ENCODE peak calls at places on chromosomes 5 and 9, in ten cellular contexts. R, K, C, A, F, H, G, W, D and I are unnamed samples.

GRCh38 chr5:181261320-181262085 is 560 bp upstream of the TRIM52 start:
- DNase-seq in R (no peak), K (no peak), C (peak; percentile 63), A (peak; percentile 75), F (peak; percentile 84), H (peak; percentile 44), G (peak; percentile 74), W (peak; percentile 85), D (peak; percentile 63), I (peak; percentile 69)

GRCh38 chr5:154648706-154649105 is 106.5 kb upstream of the LARP1 start:
- DNase-seq in R (no peak), K (no peak), C (no peak), A (peak; percentile 84), F (no peak), H (no peak), G (no peak), W (no peak), D (no peak), I (no peak)

GRCh38 chr5:151181818-151182217 is 24.2 kb upstream of the ANXA6 start:
- DNase-seq in R (no peak), K (no peak), C (no peak), A (no peak), F (no peak), H (no peak), G (no peak), W (no peak), D (peak; percentile 1), I (no peak)

GRCh38 chr5:138502521-138502920 is 37.2 kb downstream of the EGR1 start:
- DNase-seq in R (no peak), K (no peak), C (no peak), A (no peak), F (no peak), H (no peak), G (no peak), W (no peak), D (no peak), I (peak; percentile 42)

GRCh38 chr9:98801969-98802371 is 5.5 kb upstream of the GALNT12 start:
- DNase-seq in R (no peak), K (no peak), C (no peak), A (no peak), F (no peak), H (no peak), G (no peak), W (no peak), D (no peak), I (no peak)

GRCh38 chr5:179805529-179806249 is 977 bp downstream of the MGAT4B start:
- DNase-seq in R (no peak), K (no peak), C (peak; percentile 80), A (no peak), F (peak; percentile 60), H (no peak), G (peak; percentile 52), W (peak; percentile 37), D (peak; percentile 49), I (peak; percentile 43)

GRCh38 chr9:72665421-72665820 is 144.0 kb downstream of the TMC1 start:
- DNase-seq in R (no peak), K (no peak), C (peak; percentile 15), A (no peak), F (no peak), H (no peak), G (peak; percentile 39), W (no peak), D (no peak), I (no peak)

GRCh38 chr9:127883959-127884358 is 6.5 kb upstream of the AK1 start:
- DNase-seq in R (no peak), K (no peak), C (no peak), A (no peak), F (peak; percentile 24), H (no peak), G (no peak), W (no peak), D (no peak), I (no peak)

GRCh38 chr9:37339945-37340344 is 82.6 kb upstream of the GRHPR start:
- DNase-seq in R (no peak), K (no peak), C (no peak), A (no peak), F (no peak), H (no peak), G (no peak), W (no peak), D (no peak), I (no peak)

GRCh38 chr5:89351232-89351631 is 468.2 kb upstream of the MEF2C start:
- DNase-seq in R (no peak), K (no peak), C (no peak), A (no peak), F (no peak), H (no peak), G (peak; percentile 88), W (no peak), D (no peak), I (no peak)

GRCh38 chr9:133873006-133873780 is 118.9 kb downstream of the VAV2 start:
- DNase-seq in R (no peak), K (no peak), C (no peak), A (no peak), F (no peak), H (no peak), G (no peak), W (no peak), D (no peak), I (no peak)

GRCh38 chr9:117487555-117488175 is 72.8 kb upstream of the ASTN2 start:
- DNase-seq in R (peak; percentile 67), K (peak; percentile 82), C (peak; percentile 67), A (peak; percentile 77), F (peak; percentile 56), H (peak; percentile 10), G (no peak), W (no peak), D (peak; percentile 84), I (peak; percentile 74)

GRCh38 chr5:19488786-19489185 is 499.2 kb downstream of the CDH18 start:
- DNase-seq in R (no peak), K (no peak), C (no peak), A (no peak), F (no peak), H (no peak), G (peak; percentile 41), W (no peak), D (no peak), I (no peak)

GRCh38 chr5:132388244-132389050 is 18.9 kb downstream of the SLC22A5 start:
- DNase-seq in R (no peak), K (no peak), C (peak; percentile 21), A (peak; percentile 25), F (no peak), H (no peak), G (peak; percentile 68), W (no peak), D (no peak), I (peak; percentile 77)

GRCh38 chr5:11675198-11675597 is 229.0 kb downstream of the CTNND2 start:
- DNase-seq in R (no peak), K (no peak), C (no peak), A (no peak), F (no peak), H (no peak), G (no peak), W (no peak), D (no peak), I (no peak)

GRCh38 chr5:2184024-2184362 is 301.3 kb upstream of the IRX4 start:
- DNase-seq in R (no peak), K (no peak), C (no peak), A (no peak), F (no peak), H (no peak), G (no peak), W (no peak), D (no peak), I (no peak)

GRCh38 chr5:32233696-32234447 is 59.8 kb upstream of the GOLPH3 start:
- DNase-seq in R (no peak), K (no peak), C (peak; percentile 37), A (peak; percentile 89), F (no peak), H (no peak), G (peak; percentile 46), W (no peak), D (no peak), I (peak; percentile 29)

GRCh38 chr5:1018596-1018995 is 10.0 kb downstream of the NKD2 start:
- DNase-seq in R (no peak), K (no peak), C (no peak), A (no peak), F (peak; percentile 17), H (no peak), G (no peak), W (no peak), D (no peak), I (no peak)

GRCh38 chr9:131500939-131501541 is 1.7 kb upstream of the POMT1 start:
- DNase-seq in R (no peak), K (no peak), C (no peak), A (no peak), F (no peak), H (peak; percentile 49), G (peak; percentile 49), W (peak; percentile 52), D (no peak), I (no peak)

GRCh38 chr9:77834898-77835505 is 186.9 kb upstream of the GNA14 start:
- DNase-seq in R (no peak), K (no peak), C (no peak), A (no peak), F (no peak), H (no peak), G (no peak), W (no peak), D (no peak), I (no peak)

GRCh38 chr5:170404398-170404797 is 15.2 kb upstream of the KCNMB1 start:
- DNase-seq in R (no peak), K (no peak), C (no peak), A (peak; percentile 38), F (no peak), H (no peak), G (no peak), W (no peak), D (no peak), I (no peak)

GRCh38 chr5:138662599-138662998 is 87.4 kb upstream of the HSPA9 start:
- DNase-seq in R (no peak), K (no peak), C (no peak), A (no peak), F (no peak), H (no peak), G (no peak), W (peak; percentile 45), D (no peak), I (no peak)

GRCh38 chr5:65867509-65868195 is 58.7 kb upstream of the ERBIN start:
- DNase-seq in R (no peak), K (no peak), C (no peak), A (no peak), F (no peak), H (no peak), G (no peak), W (no peak), D (no peak), I (peak; percentile 71)

GRCh38 chr9:20473566-20474116 is 148.7 kb downstream of the MLLT3 start:
- DNase-seq in R (no peak), K (no peak), C (no peak), A (no peak), F (no peak), H (no peak), G (no peak), W (no peak), D (no peak), I (no peak)

GRCh38 chr5:52885614-52886013 is 97.9 kb downstream of the ITGA1 start:
- DNase-seq in R (no peak), K (no peak), C (no peak), A (no peak), F (no peak), H (no peak), G (no peak), W (no peak), D (no peak), I (no peak)

GRCh38 chr5:122154910-122155309 is 25.6 kb downstream of the ZNF474 start:
- DNase-seq in R (no peak), K (no peak), C (peak; percentile 45), A (peak; percentile 24), F (no peak), H (no peak), G (peak; percentile 74), W (no peak), D (no peak), I (peak; percentile 90)

GRCh38 chr5:14503017-14503680 is 78.4 kb upstream of the OTULINL start:
- DNase-seq in R (no peak), K (no peak), C (no peak), A (no peak), F (no peak), H (no peak), G (no peak), W (no peak), D (no peak), I (no peak)